ENCODE peak calls at places on chromosomes 6 and 20, in four cellular contexts. N, E, O and U are unnamed samples.

GRCh38 chr6:134512946-134513345 is 195.0 kb upstream of the SGK1 start:
- DNase-seq in N (no peak), E (no peak), O (no peak), U (no peak)

GRCh38 chr20:55514498-55514897 is 490.8 kb downstream of the CBLN4 start:
- DNase-seq in N (no peak), E (no peak), O (no peak), U (no peak)

GRCh38 chr6:5175635-5176034 is 85.1 kb downstream of the LYRM4 start:
- DNase-seq in O (no peak), N (no peak), E (no peak), U (no peak)

GRCh38 chr6:117547688-117548621 is 54.4 kb downstream of the GOPC start:
- DNase-seq in O (no peak), N (no peak), E (no peak), U (no peak)

GRCh38 chr6:142377112-142377848 is 75.5 kb downstream of the ADGRG6 start:
- DNase-seq in E (peak; percentile 47), N (peak; percentile 69), O (peak; percentile 90), U (no peak)

GRCh38 chr6:118719351-118720124 is 68.1 kb upstream of the CEP85L start:
- DNase-seq in E (no peak), O (no peak), N (no peak), U (no peak)

GRCh38 chr6:106347219-106347618 is 13.3 kb upstream of the CRYBG1 start:
- DNase-seq in N (no peak), E (no peak), O (no peak), U (no peak)

GRCh38 chr6:27836783-27837635 is 75.2 kb downstream of the OR2B2 start:
- DNase-seq in E (no peak), O (peak; percentile 81), N (peak; percentile 86), U (peak; percentile 95)

GRCh38 chr6:9620263-9620662 is 794.6 kb downstream of the TFAP2A start:
- DNase-seq in N (no peak), E (no peak), O (no peak), U (no peak)

GRCh38 chr20:16810216-16810615 is 62.1 kb downstream of the OTOR start:
- DNase-seq in N (no peak), O (no peak), E (no peak), U (no peak)

GRCh38 chr6:164967102-164967501 is 342.3 kb downstream of the C6orf118 start:
- DNase-seq in E (no peak), N (no peak), O (no peak), U (no peak)

GRCh38 chr6:56246544-56246940 is 838 bp downstream of the COL21A1 start:
- DNase-seq in N (no peak), O (no peak), E (peak; percentile 7), U (no peak)

GRCh38 chr20:36097331-36097730 is 57.2 kb upstream of the EPB41L1 start:
- DNase-seq in N (no peak), E (no peak), O (no peak), U (no peak)

GRCh38 chr20:1934162-1934561 is 39.0 kb downstream of the SIRPA start:
- DNase-seq in O (no peak), N (no peak), E (no peak), U (no peak)

GRCh38 chr20:57620274-57620990 is at the start of gene ZBP1:
- DNase-seq in N (no peak), E (no peak), O (no peak), U (no peak)

GRCh38 chr6:152232494-152233151 is 404.5 kb downstream of the SYNE1 start:
- DNase-seq in E (no peak), N (peak; percentile 9), O (no peak), U (peak; percentile 55)

GRCh38 chr6:15476631-15477380 is 186.0 kb downstream of the DTNBP1 start:
- DNase-seq in E (no peak), O (no peak), N (no peak), U (no peak)

GRCh38 chr20:49276895-49277785 is 717 bp downstream of the ZNFX1 start:
- DNase-seq in E (no peak), N (no peak), O (no peak), U (peak; percentile 53)

DNA sequence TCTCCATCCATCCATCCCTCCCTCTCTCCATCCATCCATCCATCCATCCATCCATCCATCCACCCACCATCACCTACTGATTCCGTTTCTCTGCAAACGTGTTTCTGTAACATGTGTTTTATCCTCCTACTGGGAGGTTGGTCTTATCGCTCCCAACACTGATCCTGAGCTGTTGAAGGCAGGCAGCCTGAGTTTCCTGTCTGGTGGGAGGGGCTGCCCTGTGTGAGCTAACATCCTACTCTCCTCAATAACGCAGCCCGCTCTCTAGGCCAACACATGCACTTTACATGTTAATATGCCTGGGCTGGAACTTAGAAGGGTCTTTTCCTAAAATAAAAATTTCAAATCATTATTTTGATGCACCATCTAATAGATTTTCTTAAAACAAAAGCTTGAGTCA is 126.5 kb downstream of the WDR27 start:
- DNase-seq in N (no peak), O (no peak), E (no peak), U (peak; percentile 36)
- TF ChIP-seq PHF8 in N (no peak), O (no peak), E (no peak), U (no peak)

DNA sequence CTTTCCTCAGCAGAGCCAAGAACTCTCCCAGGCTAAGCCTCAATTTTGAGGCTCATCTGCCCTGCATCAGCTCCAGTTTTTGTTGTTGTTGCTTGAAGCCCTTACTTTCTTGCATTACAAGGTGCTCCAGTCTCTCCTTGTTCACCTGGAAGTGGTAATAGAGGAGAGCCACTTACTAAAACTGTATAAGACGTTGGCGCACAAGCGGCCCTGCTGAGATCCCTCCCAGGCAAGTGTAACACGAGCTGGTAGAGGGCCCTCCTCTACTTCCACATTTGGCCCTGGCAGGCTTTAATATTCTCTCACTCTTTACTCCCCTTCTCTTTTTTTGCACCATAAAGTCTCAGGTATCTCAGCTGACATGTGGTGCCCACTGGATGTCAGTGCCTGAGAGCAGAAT is 19.5 kb downstream of the GCM2 start:
- DNase-seq in O (no peak), E (no peak), N (no peak), U (no peak)
- TF ChIP-seq PHF8 in O (no peak), E (no peak), N (no peak), U (no peak)

GRCh38 chr20:22285555-22285954 is 298.8 kb downstream of the FOXA2 start:
- DNase-seq in O (peak; percentile 19), E (no peak), N (no peak), U (peak; percentile 4)
- TF ChIP-seq PHF8 in O (no peak), E (no peak), N (no peak), U (no peak)

GRCh38 chr20:33322456-33322855 is 39.4 kb downstream of the BPIFB1 start:
- DNase-seq in O (no peak), E (no peak), N (no peak), U (no peak)
- TF ChIP-seq PHF8 in O (no peak), E (no peak), N (no peak), U (no peak)

GRCh38 chr20:8664778-8665177 is 404.1 kb upstream of the PLCB4 start:
- DNase-seq in N (no peak), E (no peak), O (peak; percentile 9), U (no peak)

GRCh38 chr20:8661229-8662023 is 407.5 kb upstream of the PLCB4 start:
- DNase-seq in O (no peak), N (no peak), E (no peak), U (no peak)

GRCh38 chr20:8663424-8663823 is 405.5 kb upstream of the PLCB4 start:
- DNase-seq in N (no peak), O (no peak), E (no peak), U (no peak)

GRCh38 chr20:8658103-8658502 is 410.8 kb upstream of the PLCB4 start:
- DNase-seq in N (no peak), E (no peak), O (no peak), U (no peak)

DNA sequence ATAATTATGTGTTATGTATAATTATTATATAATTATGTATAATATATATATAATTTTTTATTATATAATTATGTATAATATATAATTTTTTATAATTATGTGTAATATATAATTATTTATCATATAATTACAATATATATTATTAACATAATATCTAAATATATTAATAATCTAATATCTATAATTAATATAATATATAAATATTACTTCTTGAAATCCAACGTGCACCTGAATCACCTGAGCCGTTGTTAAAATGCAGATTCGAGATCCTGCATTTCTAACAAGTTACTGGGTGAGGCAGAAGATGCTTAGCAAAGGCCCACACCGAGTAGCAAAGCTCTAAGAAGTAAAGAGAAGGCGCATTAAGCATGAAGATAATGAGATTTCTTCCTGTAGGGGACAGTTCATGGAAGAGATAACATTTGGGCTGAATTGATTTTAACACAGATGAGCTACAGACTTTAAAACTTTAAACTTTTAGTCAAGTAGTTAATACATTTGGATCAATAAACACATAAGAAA is 406.4 kb upstream of the PLCB4 start:
- DNase-seq in N (no peak), E (no peak), O (no peak), U (no peak)
- TF ChIP-seq PHF8 in N (no peak), E (no peak), O (no peak), U (no peak)

DNA sequence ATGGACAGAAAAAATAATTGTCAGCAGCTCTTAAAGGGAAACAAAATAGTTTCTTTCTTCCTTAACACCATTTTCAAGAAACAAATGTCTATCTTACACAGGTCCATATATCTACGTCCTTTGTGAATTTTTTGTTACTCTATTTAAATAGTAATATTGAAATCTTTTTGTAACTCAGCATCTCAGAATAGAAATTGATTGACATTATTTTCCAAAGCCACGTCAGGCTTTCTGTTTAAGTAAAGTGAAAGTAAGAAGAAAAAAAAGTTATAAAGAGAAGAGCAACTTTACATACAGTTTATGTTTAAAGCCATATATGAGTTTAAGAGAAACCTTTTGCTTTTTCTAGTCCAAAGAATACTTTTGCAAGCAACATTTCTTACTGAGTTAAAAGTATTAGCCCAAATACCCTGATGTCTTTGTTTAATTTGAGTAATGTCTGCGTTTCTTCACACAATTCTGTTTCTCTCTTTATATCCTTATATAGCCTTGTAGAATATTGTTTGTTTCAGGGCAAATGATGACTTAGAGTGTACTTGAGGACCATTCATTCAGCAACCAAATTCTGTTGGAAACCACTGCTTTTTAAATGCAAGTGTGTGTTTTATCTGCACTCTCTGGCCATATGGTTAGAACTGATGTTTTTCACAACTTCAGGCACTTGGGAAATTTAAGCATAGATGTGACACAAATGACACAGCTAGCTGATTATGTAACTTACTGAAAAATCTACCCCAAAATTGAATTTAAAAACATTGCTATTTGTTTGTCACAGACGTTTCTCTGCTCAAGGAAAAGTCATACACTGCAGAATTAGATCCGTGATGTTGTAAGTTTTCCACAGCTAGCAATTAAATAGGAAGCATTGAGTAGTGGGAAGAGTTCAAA is 402.6 kb upstream of the SOX4 start:
- DNase-seq in O (no peak), E (no peak), N (no peak), U (no peak)
- TF ChIP-seq PHF8 in O (no peak), E (no peak), N (no peak), U (no peak)